ENCODE peak calls at places on chromosome 19, in four cellular contexts. C is H1, Z is fibroblast of lung, T is DND-41. E is an unnamed sample.

GRCh38 chr19:36420961-36421748 is 2.7 kb upstream of the ZFP82 start:
- DNase-seq in T (no peak), Z (peak; percentile 71), C (no peak), E (peak; percentile 33)

GRCh38 chr19:44807162-44807561 is 1.7 kb upstream of the BCAM start:
- DNase-seq in Z (no peak), C (no peak), T (no peak), E (no peak)

GRCh38 chr19:38046254-38047047 is 139.4 kb downstream of the SIPA1L3 start:
- DNase-seq in C (no peak), T (no peak), Z (no peak), E (no peak)

GRCh38 chr19:50835785-50836542 is 2.6 kb upstream of the KLK15 start:
- DNase-seq in T (no peak), Z (peak; percentile 44), C (peak; percentile 95), E (peak; percentile 70)

GRCh38 chr19:6233827-6234511 is 45.8 kb downstream of the MLLT1 start:
- DNase-seq in C (no peak), T (no peak), Z (no peak), E (no peak)

GRCh38 chr19:54201980-54202379 is 1.3 kb downstream of the RPS9 start:
- DNase-seq in T (no peak), C (no peak), Z (no peak), E (no peak)

GRCh38 chr19:55452381-55453325 is 8.8 kb downstream of the ISOC2 start:
- DNase-seq in C (peak; percentile 95), T (peak; percentile 95), Z (peak; percentile 73), E (peak; percentile 97)

GRCh38 chr19:47330466-47330869 is 1.5 kb upstream of the C5AR2 start:
- DNase-seq in Z (no peak), C (no peak), T (no peak), E (no peak)

GRCh38 chr19:31505596-31505910 is 156.3 kb upstream of the TSHZ3 start:
- DNase-seq in Z (no peak), T (no peak), C (no peak), E (no peak)

GRCh38 chr19:13917888-13918406 is 11.9 kb downstream of the CC2D1A start:
- DNase-seq in T (no peak), C (no peak), Z (no peak), E (no peak)

GRCh38 chr19:38197937-38198704 is 25.9 kb downstream of the DPF1 start:
- DNase-seq in Z (no peak), C (no peak), T (no peak), E (no peak)

GRCh38 chr19:51064534-51065220 is at the start of gene KLK13:
- DNase-seq in T (no peak), C (peak; percentile 69), Z (no peak), E (no peak)

GRCh38 chr19:35408284-35409171 is 37.7 kb downstream of the GPR42 start:
- DNase-seq in C (no peak), T (no peak), Z (no peak), E (no peak)

GRCh38 chr19:5961969-5962945 is 15.7 kb downstream of the RANBP3 start:
- DNase-seq in C (no peak), Z (peak; percentile 23), T (peak; percentile 82), E (peak; percentile 91)

GRCh38 chr19:17296278-17296677 is 6.9 kb downstream of the ABHD8 start:
- DNase-seq in T (no peak), C (no peak), Z (peak; percentile 51), E (no peak)

GRCh38 chr19:6976197-6976596 is 45.0 kb downstream of the MBD3L2B start:
- DNase-seq in Z (no peak), T (no peak), C (no peak), E (no peak)

GRCh38 chr19:50008532-50008931 is 16.6 kb downstream of the VRK3 start:
- DNase-seq in T (no peak), Z (no peak), C (peak; percentile 82), E (peak; percentile 49)

GRCh38 chr19:11473725-11474124 is 7.1 kb downstream of the ELAVL3 start:
- DNase-seq in Z (no peak), T (no peak), C (no peak), E (no peak)

GRCh38 chr19:1956868-1957492 is 16.0 kb downstream of the CSNK1G2 start:
- DNase-seq in Z (no peak), T (no peak), C (peak; percentile 81), E (no peak)

GRCh38 chr19:46213156-46213555 is 16.4 kb upstream of the IGFL1 start:
- DNase-seq in T (no peak), C (no peak), Z (no peak), E (no peak)

GRCh38 chr19:2055871-2056809 is 5.1 kb upstream of the MKNK2 start:
- DNase-seq in Z (peak; percentile 74), C (peak; percentile 62), T (peak; percentile 65), E (peak; percentile 71)

GRCh38 chr19:41089955-41090354 is 1.7 kb downstream of the CYP2A13 start:
- DNase-seq in Z (no peak), C (peak; percentile 75), T (peak; percentile 25), E (no peak)

GRCh38 chr19:32570081-32570785 is 10.8 kb upstream of the PDCD5 start:
- DNase-seq in C (peak; percentile 64), Z (peak; percentile 25), T (peak; percentile 55), E (peak; percentile 74)

GRCh38 chr19:20307127-20307526 is 140.1 kb downstream of the ZNF486 start:
- DNase-seq in Z (no peak), C (no peak), T (no peak), E (no peak)
- H3K27ac ChIP-seq in Z (no peak overlapping the region), C (no peak overlapping the region), T (no peak overlapping the region), E (no peak overlapping the region)

GRCh38 chr19:10292206-10292788 is 2.5 kb downstream of the ICAM5 start:
- DNase-seq in T (no peak), C (peak; percentile 100), Z (no peak), E (peak; percentile 88)
- TF ChIP-seq EZH2 in T (no peak), C (no peak), Z (no peak), E (no peak)

GRCh38 chr19:18475762-18476331 is 37.9 kb upstream of the ISYNA1 start:
- DNase-seq in Z (no peak), C (no peak), T (no peak), E (no peak)
- H3K27ac ChIP-seq in Z (no peak overlapping the region), C (no peak overlapping the region), T (no peak overlapping the region), E (no peak overlapping the region)

GRCh38 chr19:9935409-9936062 is 779 bp downstream of the OLFM2 start:
- DNase-seq in C (peak; percentile 59), T (no peak), Z (no peak), E (no peak)
- TF ChIP-seq EZH2 in C (no peak), T (no peak), Z (peak; percentile 96), E (no peak)

GRCh38 chr19:8458380-8458779 is 13.6 kb downstream of the HNRNPM start:
- DNase-seq in Z (no peak), C (no peak), T (no peak), E (no peak)

GRCh38 chr19:8459520-8460260 is 14.9 kb downstream of the HNRNPM start:
- DNase-seq in T (no peak), C (no peak), Z (peak; percentile 82), E (no peak)

GRCh38 chr19:8460516-8461298 is 15.9 kb downstream of the HNRNPM start:
- DNase-seq in Z (no peak), T (no peak), C (no peak), E (no peak)

GRCh38 chr19:8457802-8458201 is 13.0 kb downstream of the HNRNPM start:
- DNase-seq in C (no peak), Z (no peak), T (no peak), E (no peak)

DNA sequence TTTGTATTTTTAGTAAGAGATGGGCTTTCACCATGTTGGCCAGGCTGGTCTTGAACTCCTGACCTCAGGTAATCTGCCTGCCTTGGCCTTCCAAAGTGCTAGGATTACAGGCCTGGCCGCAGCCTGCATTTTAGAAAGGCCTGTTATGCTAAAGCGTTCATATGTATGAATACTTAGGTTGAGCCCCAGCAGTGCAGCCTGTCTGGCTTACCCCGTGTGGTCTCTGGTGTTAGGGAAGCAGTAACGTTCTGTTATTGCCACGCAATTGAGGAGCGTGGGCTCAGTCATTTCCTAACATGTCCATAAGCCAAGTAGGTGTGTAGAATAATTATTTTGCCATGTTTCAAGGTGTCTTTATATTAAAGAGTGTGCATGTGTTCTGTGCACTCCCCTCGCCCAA is 14.3 kb downstream of the HNRNPM start:
- DNase-seq in C (no peak), Z (no peak), T (no peak), E (no peak)
- H3K27ac ChIP-seq in C (no peak overlapping the region), Z (peak overlapping the region; percentile 50), T (no peak overlapping the region), E (peak overlapping the region; percentile 2)

GRCh38 chr19:39506944-39507714 is 7.8 kb upstream of the SELENOV start:
- DNase-seq in T (no peak), C (peak; percentile 81), Z (peak; percentile 69), E (peak; percentile 85)
- TF ChIP-seq EZH2 in T (no peak), C (peak; percentile 72), Z (peak; percentile 72), E (no peak)

GRCh38 chr19:710767-711166 is 2.0 kb downstream of the PALM start:
- DNase-seq in Z (peak; percentile 63), C (no peak), T (no peak), E (no peak)

GRCh38 chr19:709196-709964 is 645 bp downstream of the PALM start:
- DNase-seq in T (no peak), C (peak; percentile 57), Z (no peak), E (no peak)

GRCh38 chr19:708154-709141 is at the start of gene PALM:
- DNase-seq in T (no peak), C (peak; percentile 78), Z (no peak), E (peak; percentile 60)

GRCh38 chr19:709965-710714 is 1.4 kb downstream of the PALM start:
- DNase-seq in T (no peak), Z (no peak), C (peak; percentile 52), E (no peak)

DNA sequence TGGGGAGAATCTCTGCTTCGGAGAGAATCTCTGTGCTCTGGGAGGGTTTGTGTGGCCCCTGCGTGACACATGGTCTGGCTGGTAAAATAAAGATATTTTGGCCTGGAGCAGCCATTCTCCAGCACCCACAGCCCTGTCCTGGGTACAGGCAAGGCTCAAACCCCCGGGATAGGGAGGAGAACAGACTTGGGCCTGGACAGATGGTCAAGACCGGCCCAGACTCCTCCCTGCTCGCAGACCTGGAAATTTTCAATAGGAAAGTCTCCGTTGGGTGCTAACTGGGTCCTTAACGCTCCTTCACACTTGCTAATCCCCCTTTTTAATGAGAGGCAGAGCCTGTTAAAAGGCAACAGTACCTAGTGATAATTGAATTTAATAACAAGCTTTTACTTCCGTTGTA is 2.5 kb downstream of the PALM start:
- DNase-seq in Z (no peak), T (no peak), C (no peak), E (no peak)
- H3K27ac ChIP-seq in Z (no peak overlapping the region), T (no peak overlapping the region), C (no peak overlapping the region), E (peak overlapping the region; percentile 40)

GRCh38 chr19:12722566-12723382 is 958 bp downstream of the TNPO2 start:
- DNase-seq in T (peak; percentile 97), Z (peak; percentile 99), C (peak; percentile 91), E (peak; percentile 100)
- TF ChIP-seq EZH2 in T (no peak), Z (no peak), C (no peak), E (no peak)

DNA sequence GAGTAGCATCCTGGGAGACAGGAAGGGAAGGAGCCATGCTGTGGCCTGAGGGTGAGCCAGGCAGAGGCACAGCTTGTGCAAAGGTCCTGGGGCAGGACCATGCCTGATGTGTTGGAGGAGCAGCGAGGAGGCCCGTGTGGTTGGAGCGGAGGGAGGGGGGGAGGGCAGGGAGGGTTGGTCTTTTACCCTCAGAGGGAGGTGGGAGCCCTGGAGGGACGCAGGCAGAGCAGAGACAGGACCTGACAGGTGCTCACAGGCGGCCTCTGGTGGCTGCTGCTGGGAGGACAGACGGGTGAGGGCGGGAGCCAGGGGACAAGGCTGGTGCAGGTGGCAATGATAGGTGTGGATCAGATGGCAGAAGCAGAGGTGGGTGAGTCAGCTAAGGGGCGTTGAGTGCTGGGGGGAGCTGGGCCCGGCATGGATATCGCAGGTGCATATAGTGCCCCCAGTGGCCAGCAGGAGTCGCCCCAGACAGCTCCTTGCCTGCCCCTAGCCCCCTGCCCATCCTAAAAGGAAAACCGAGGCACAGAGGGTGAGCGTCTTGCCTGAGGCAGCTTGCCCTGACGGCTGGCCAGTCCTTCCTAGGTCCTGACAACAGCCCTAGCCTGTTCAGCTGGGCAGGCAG is 9.8 kb upstream of the GNA15 start:
- DNase-seq in C (peak; percentile 87), T (peak; percentile 81), Z (peak; percentile 16), E (peak; percentile 52)
- H3K27ac ChIP-seq in C (no peak overlapping the region), T (peak overlapping the region; percentile 53), Z (no peak overlapping the region), E (no peak overlapping the region)